ENCODE peak calls at places on chromosomes 6 and 20, in four cellular contexts. One of them, this sample, is unnamed. For H3K36me3, the result is how much of the 10 kb centered on the place peaks cover.

GRCh38 chr6:160170018-160170680 is 48.5 kb downstream of the SLC22A1 start:
- DNase-seq in WERI-Rb-1: no peak
- DNase-seq in cardiac muscle cell: no peak
- DNase-seq in psoas muscle: no peak
- DNase-seq in this sample: no peak

GRCh38 chr20:17611540-17612286 is 41.8 kb downstream of the DSTN start:
- DNase-seq in WERI-Rb-1: peak
- DNase-seq in cardiac muscle cell: peak
- DNase-seq in psoas muscle: no peak
- DNase-seq in this sample: peak

GRCh38 chr20:7704021-7704420 is 236.2 kb downstream of the HAO1 start:
- DNase-seq in WERI-Rb-1: no peak
- DNase-seq in cardiac muscle cell: no peak
- DNase-seq in psoas muscle: no peak
- DNase-seq in this sample: no peak

GRCh38 chr6:20182926-20183521 is 29.2 kb downstream of the MBOAT1 start:
- DNase-seq in WERI-Rb-1: no peak
- DNase-seq in psoas muscle: peak
- DNase-seq in cardiac muscle cell: no peak
- DNase-seq in this sample: no peak

GRCh38 chr6:70062010-70062409 is 195.7 kb downstream of the COL19A1 start:
- DNase-seq in psoas muscle: no peak
- DNase-seq in WERI-Rb-1: no peak
- DNase-seq in cardiac muscle cell: no peak
- DNase-seq in this sample: no peak

GRCh38 chr6:44660561-44661220 is 273.2 kb downstream of the CDC5L start:
- DNase-seq in cardiac muscle cell: no peak
- DNase-seq in WERI-Rb-1: no peak
- DNase-seq in psoas muscle: no peak
- DNase-seq in this sample: no peak

GRCh38 chr20:62066339-62066982 is 780 bp upstream of the TAF4 start:
- DNase-seq in cardiac muscle cell: peak
- DNase-seq in psoas muscle: peak
- DNase-seq in WERI-Rb-1: peak
- DNase-seq in this sample: peak

GRCh38 chr6:81753709-81754678 is 1.5 kb upstream of the TENT5A start:
- DNase-seq in cardiac muscle cell: peak
- DNase-seq in psoas muscle: peak
- DNase-seq in WERI-Rb-1: peak
- DNase-seq in this sample: peak

GRCh38 chr6:551405-551804 is 105.5 kb downstream of the HUS1B start:
- DNase-seq in psoas muscle: no peak
- DNase-seq in cardiac muscle cell: peak
- DNase-seq in WERI-Rb-1: peak
- DNase-seq in this sample: peak

GRCh38 chr6:159038914-159039884 is 5.6 kb downstream of the TAGAP start:
- DNase-seq in WERI-Rb-1: no peak
- DNase-seq in cardiac muscle cell: no peak
- DNase-seq in psoas muscle: no peak
- DNase-seq in this sample: no peak

GRCh38 chr6:80457044-80457933 is 350.8 kb downstream of the BCKDHB start:
- DNase-seq in WERI-Rb-1: no peak
- DNase-seq in cardiac muscle cell: no peak
- DNase-seq in psoas muscle: peak
- DNase-seq in this sample: no peak

GRCh38 chr20:19396466-19397081 is 184.1 kb downstream of the SLC24A3 start:
- DNase-seq in WERI-Rb-1: no peak
- DNase-seq in cardiac muscle cell: no peak
- DNase-seq in psoas muscle: no peak
- DNase-seq in this sample: no peak

DNA sequence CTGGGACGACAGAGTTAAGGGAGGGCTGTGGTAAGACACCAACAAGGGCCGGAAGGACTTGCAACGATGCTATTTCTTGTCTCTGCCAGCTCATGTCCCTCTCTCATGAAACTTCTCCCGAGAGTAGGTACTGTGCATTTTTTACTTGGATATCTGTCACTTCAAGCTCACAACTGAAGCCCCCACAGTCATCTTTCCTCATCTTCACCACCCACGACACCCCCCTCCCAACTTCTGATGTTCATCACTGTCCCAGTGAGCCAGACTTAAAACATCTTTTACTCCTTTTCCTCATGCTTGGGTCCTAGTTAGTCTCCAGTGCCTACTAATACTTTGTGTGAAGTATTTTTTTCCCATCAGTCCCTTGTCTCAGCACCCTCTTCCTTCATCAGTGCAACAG is 34.6 kb upstream of the SRPK1 start:
- DNase-seq in cardiac muscle cell: no peak
- DNase-seq in psoas muscle: no peak
- DNase-seq in WERI-Rb-1: no peak
- DNase-seq in this sample: no peak
- H3K36me3 ChIP-seq in cardiac muscle cell: under half
- H3K36me3 ChIP-seq in psoas muscle: under half
- H3K36me3 ChIP-seq in WERI-Rb-1: under half
- H3K36me3 ChIP-seq in this sample: under half

GRCh38 chr20:60403105-60403741 is 445.0 kb downstream of the CDH26 start:
- DNase-seq in psoas muscle: no peak
- DNase-seq in WERI-Rb-1: no peak
- DNase-seq in cardiac muscle cell: no peak
- DNase-seq in this sample: no peak
- H3K4me3 ChIP-seq in psoas muscle: no peak
- H3K4me3 ChIP-seq in WERI-Rb-1: no peak
- H3K4me3 ChIP-seq in cardiac muscle cell: no peak
- H3K4me3 ChIP-seq in this sample: no peak

DNA sequence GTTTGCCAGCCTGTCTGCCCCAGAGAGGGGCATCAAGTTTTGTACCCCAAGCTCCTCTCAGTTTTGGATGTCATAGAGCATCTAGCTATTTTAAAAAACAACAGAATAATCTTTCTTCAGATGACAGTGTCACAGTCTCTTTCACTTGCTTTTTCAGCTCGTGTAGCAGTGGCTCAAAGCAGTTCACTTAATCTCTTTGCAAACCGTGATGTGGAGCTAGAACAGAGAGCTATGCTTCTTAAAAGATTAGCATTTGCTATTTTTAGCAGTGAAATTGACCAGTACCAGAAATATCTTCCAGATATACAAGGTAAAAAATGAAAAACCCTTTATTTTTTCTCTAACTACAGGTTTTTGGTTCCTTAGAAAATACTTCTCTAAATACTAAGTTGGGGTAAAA is 37.3 kb downstream of the PGM3 start:
- DNase-seq in WERI-Rb-1: peak
- DNase-seq in cardiac muscle cell: peak
- DNase-seq in psoas muscle: no peak
- DNase-seq in this sample: no peak
- H3K36me3 ChIP-seq in WERI-Rb-1: under half
- H3K36me3 ChIP-seq in cardiac muscle cell: under half
- H3K36me3 ChIP-seq in psoas muscle: under half
- H3K36me3 ChIP-seq in this sample: under half

GRCh38 chr6:116762235-116762634 is 3.3 kb downstream of the FAM162B start:
- DNase-seq in psoas muscle: no peak
- DNase-seq in WERI-Rb-1: no peak
- DNase-seq in cardiac muscle cell: no peak
- DNase-seq in this sample: no peak

GRCh38 chr6:116764557-116764960 is 960 bp downstream of the FAM162B start:
- DNase-seq in psoas muscle: peak
- DNase-seq in WERI-Rb-1: no peak
- DNase-seq in cardiac muscle cell: peak
- DNase-seq in this sample: peak

GRCh38 chr6:116763871-116764270 is 1.6 kb downstream of the FAM162B start:
- DNase-seq in WERI-Rb-1: no peak
- DNase-seq in psoas muscle: no peak
- DNase-seq in cardiac muscle cell: no peak
- DNase-seq in this sample: no peak

GRCh38 chr6:116763048-116763447 is 2.5 kb downstream of the FAM162B start:
- DNase-seq in psoas muscle: no peak
- DNase-seq in WERI-Rb-1: no peak
- DNase-seq in cardiac muscle cell: no peak
- DNase-seq in this sample: no peak

DNA sequence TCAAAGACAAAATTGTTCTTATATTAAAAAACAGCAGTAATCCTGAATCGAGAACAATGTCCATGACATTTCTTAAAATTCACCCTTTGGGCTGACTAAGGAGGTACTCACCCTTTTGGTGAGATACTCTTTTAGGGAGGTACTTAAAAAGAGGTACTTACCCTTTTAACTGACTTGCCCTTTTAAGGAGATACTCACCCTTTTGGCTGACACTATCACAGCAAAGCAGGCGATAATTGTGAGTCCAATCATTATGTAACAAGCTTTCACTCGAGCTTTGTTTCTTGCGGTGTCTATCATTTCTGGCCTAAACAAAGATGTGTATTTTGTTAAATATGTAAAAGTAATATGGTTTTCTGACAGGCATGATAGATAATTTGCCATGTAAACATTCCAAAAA is 3.7 kb downstream of the FAM162B start:
- DNase-seq in WERI-Rb-1: no peak
- DNase-seq in psoas muscle: no peak
- DNase-seq in cardiac muscle cell: no peak
- DNase-seq in this sample: peak
- H3K4me3 ChIP-seq in WERI-Rb-1: no peak
- H3K4me3 ChIP-seq in psoas muscle: no peak
- H3K4me3 ChIP-seq in cardiac muscle cell: no peak
- H3K4me3 ChIP-seq in this sample: no peak

DNA sequence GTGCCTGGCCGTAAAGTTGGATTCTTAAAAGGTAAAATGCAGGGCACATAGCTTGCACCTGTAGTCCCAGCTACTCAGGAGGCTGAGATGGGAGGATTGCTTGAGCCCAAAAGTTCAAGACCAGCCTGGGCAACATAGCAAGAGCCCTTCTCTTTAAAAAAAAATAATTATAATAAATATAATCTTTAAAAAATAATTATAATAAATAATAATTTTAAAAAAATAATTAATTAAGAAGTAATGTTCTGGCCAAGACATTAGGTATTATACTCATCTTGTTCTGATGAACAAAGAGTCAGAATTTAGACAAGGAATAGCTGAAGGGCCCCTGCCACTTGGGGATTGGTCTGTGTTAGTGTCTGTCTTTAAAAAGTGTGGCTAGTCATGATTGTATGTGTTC is 13.9 kb downstream of the ENTPD6 start:
- DNase-seq in psoas muscle: no peak
- DNase-seq in WERI-Rb-1: no peak
- DNase-seq in cardiac muscle cell: no peak
- DNase-seq in this sample: no peak
- H3K36me3 ChIP-seq in psoas muscle: under half
- H3K36me3 ChIP-seq in WERI-Rb-1: under half
- H3K36me3 ChIP-seq in cardiac muscle cell: under half
- H3K36me3 ChIP-seq in this sample: under half

GRCh38 chr6:104600659-104600971 is 259.1 kb downstream of the HACE1 start:
- DNase-seq in psoas muscle: no peak
- DNase-seq in WERI-Rb-1: no peak
- DNase-seq in cardiac muscle cell: no peak
- DNase-seq in this sample: no peak

GRCh38 chr6:104599821-104600658 is 259.7 kb downstream of the HACE1 start:
- DNase-seq in WERI-Rb-1: no peak
- DNase-seq in cardiac muscle cell: peak
- DNase-seq in psoas muscle: no peak
- DNase-seq in this sample: no peak

GRCh38 chr6:104603108-104603745 is 256.5 kb downstream of the HACE1 start:
- DNase-seq in psoas muscle: no peak
- DNase-seq in cardiac muscle cell: peak
- DNase-seq in WERI-Rb-1: no peak
- DNase-seq in this sample: no peak

GRCh38 chr6:104601008-104601745 is 258.5 kb downstream of the HACE1 start:
- DNase-seq in cardiac muscle cell: no peak
- DNase-seq in WERI-Rb-1: no peak
- DNase-seq in psoas muscle: no peak
- DNase-seq in this sample: no peak

GRCh38 chr6:104601756-104602155 is 258.0 kb downstream of the HACE1 start:
- DNase-seq in psoas muscle: no peak
- DNase-seq in WERI-Rb-1: no peak
- DNase-seq in cardiac muscle cell: no peak
- DNase-seq in this sample: no peak
- H3K4me3 ChIP-seq in psoas muscle: no peak
- H3K4me3 ChIP-seq in WERI-Rb-1: no peak
- H3K4me3 ChIP-seq in cardiac muscle cell: no peak
- H3K4me3 ChIP-seq in this sample: no peak

This sample was measured in H7.